ENCODE peak calls at places on chromosomes 6 and 20, in nine cellular contexts. F is BJ, U is H1, C is upper lobe of right lung, G is hepatocyte, J is HepG2, N is cardiac muscle cell, A is SK-N-SH, X is astrocyte. S is an unnamed sample.

GRCh38 chr6:88722691-88723090 is 240.7 kb downstream of the RNGTT start:
- DNase-seq in N (no peak), U (no peak), G (no peak), C (no peak), X (peak; percentile 37), A (no peak), F (no peak), J (no peak), S (no peak)

GRCh38 chr6:16472349-16473069 is 234.1 kb downstream of the GMPR start:
- DNase-seq in C (no peak), J (peak; percentile 35), G (no peak), N (peak; percentile 74), A (no peak), F (no peak), X (peak; percentile 61), U (no peak), S (peak; percentile 67)

GRCh38 chr6:34324738-34325444 is 67.6 kb downstream of the NUDT3 start:
- DNase-seq in C (no peak), G (peak; percentile 53), U (no peak), J (no peak), X (peak; percentile 51), N (peak; percentile 78), F (no peak), A (no peak), S (peak; percentile 41)

GRCh38 chr6:52221302-52221701 is 23.0 kb downstream of the IL17F start:
- DNase-seq in A (no peak), U (no peak), C (no peak), N (no peak), F (no peak), J (no peak), X (peak; percentile 8), G (no peak), S (no peak)

GRCh38 chr6:113476937-113477839 is 380.0 kb upstream of the MARCKS start:
- DNase-seq in F (no peak), G (no peak), J (no peak), C (no peak), N (no peak), U (no peak), X (peak; percentile 27), A (no peak), S (peak; percentile 58)

GRCh38 chr6:116290799-116291198 is 11.1 kb upstream of the TSPYL1 start:
- DNase-seq in G (no peak), X (no peak), A (no peak), N (no peak), J (no peak), F (no peak), C (no peak), U (no peak), S (no peak)

GRCh38 chr20:64069614-64070243 is 6.7 kb downstream of the TCEA2 start:
- DNase-seq in X (no peak), G (no peak), A (peak; percentile 89), J (peak; percentile 62), U (peak; percentile 89), C (no peak), F (no peak), N (peak; percentile 35), S (no peak)

GRCh38 chr6:158756126-158756525 is 63.0 kb downstream of the EZR start:
- DNase-seq in F (no peak), C (no peak), G (no peak), X (no peak), A (peak; percentile 52), U (no peak), J (no peak), N (no peak), S (peak; percentile 62)

GRCh38 chr20:35575958-35576357 is 34.1 kb downstream of the ERGIC3 start:
- DNase-seq in G (peak; percentile 66), A (no peak), X (no peak), U (no peak), C (peak; percentile 19), F (no peak), N (no peak), J (peak; percentile 62), S (peak; percentile 75)

DNA sequence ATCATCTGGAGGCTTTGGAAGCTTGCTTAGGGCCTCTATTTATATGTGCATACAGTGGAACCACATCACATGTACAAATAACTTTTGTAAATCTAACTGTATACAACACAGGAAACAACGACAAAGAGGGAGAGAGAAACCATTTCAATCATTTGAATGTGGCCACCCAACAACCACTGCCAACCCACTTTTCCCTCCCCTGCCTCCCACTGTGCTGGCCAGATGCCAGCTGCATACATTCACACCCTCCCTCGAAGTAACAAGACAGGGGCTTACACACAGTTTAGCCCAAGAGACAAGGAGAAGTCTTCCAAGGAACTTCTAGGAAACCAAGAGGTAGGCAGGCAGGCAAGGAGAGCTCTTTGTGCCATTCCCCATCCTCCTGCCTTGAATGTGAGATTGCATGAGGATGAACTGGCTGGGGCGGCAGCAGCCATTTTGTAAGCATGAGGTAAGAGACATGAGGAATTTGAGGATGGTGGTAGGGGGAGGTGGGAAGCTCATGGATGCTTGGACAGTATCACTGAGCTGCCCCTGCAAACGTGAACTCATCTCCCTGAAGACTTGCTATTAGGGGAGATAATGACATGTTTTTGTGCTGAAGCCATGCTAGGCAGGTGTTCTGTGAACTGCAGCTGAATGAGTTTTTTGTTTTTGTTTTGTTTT is 18.2 kb downstream of the BMP7 start:
- DNase-seq in A (no peak), J (no peak), G (no peak), C (no peak), U (no peak), F (no peak), N (no peak), X (no peak), S (no peak)
- TF ChIP-seq CTCF in A (no peak), J (no peak), G (no peak), C (no peak), U (no peak), F (no peak), N (no peak), X (no peak), S (no peak)

GRCh38 chr20:51710503-51710902 is 57.7 kb downstream of the ATP9A start:
- DNase-seq in C (no peak), F (no peak), N (no peak), J (no peak), G (no peak), U (no peak), X (no peak), A (no peak), S (no peak)
- H3K4me3 ChIP-seq in C (no peak overlapping the region), F (no peak overlapping the region), N (no peak overlapping the region), J (no peak overlapping the region), G (no peak overlapping the region), U (no peak overlapping the region), X (no peak overlapping the region), A (no peak overlapping the region), S (no peak overlapping the region)

GRCh38 chr6:7731289-7731688 is 5.4 kb downstream of the BMP6 start:
- DNase-seq in N (peak; percentile 15), G (no peak), C (no peak), F (no peak), A (no peak), J (no peak), U (no peak), X (no peak), S (no peak)

GRCh38 chr6:7728855-7729590 is 3.1 kb downstream of the BMP6 start:
- DNase-seq in X (no peak), G (no peak), A (no peak), F (no peak), C (no peak), N (peak; percentile 21), J (no peak), U (no peak), S (no peak)

GRCh38 chr6:7730411-7730810 is 4.5 kb downstream of the BMP6 start:
- DNase-seq in N (peak; percentile 39), C (no peak), J (no peak), X (no peak), A (no peak), F (no peak), U (no peak), G (no peak), S (no peak)

GRCh38 chr6:7730852-7731251 is 5.0 kb downstream of the BMP6 start:
- DNase-seq in N (peak; percentile 74), F (peak; percentile 46), X (peak; percentile 83), G (no peak), U (no peak), C (no peak), A (no peak), J (peak; percentile 39), S (peak; percentile 94)

DNA sequence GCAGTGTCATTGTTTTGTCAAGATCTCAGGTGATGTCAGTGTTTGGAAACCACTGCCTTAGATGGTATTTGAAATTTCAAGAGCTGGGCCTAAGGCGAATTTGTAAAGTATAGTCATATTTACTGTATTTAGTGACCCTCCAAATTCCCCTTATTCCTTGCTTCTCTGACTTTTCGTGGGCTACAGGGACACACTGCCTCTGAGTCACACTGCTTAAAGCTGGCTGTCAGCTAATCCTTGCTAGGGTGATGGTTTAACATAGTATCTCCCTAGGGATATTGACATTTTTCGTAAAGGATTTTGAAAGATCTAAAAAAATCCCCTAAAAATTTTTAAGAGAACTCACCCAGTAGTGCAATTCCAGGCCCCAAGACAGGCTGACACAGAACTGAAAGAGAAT is 4.1 kb downstream of the BMP6 start:
- DNase-seq in C (no peak), U (no peak), X (no peak), J (no peak), N (no peak), G (no peak), A (no peak), F (no peak), S (no peak)
- H3K27me3 ChIP-seq in C (peaks cover 44% of the 10 kb centered on the region), U (peaks cover 38% of the 10 kb centered on the region), X (peaks cover 21% of the 10 kb centered on the region), J (peaks cover 94% of the 10 kb centered on the region), N (peaks cover 96% of the 10 kb centered on the region), G (peaks cover 83% of the 10 kb centered on the region), A (peaks cover 40% of the 10 kb centered on the region), F (peaks cover 16% of the 10 kb centered on the region), S (peaks cover 16% of the 10 kb centered on the region)

GRCh38 chr20:57508381-57508780 is 16.6 kb downstream of the CTCFL start:
- DNase-seq in X (no peak), U (no peak), A (no peak), N (no peak), G (no peak), F (no peak), C (no peak), J (no peak), S (no peak)

GRCh38 chr20:57508831-57509230 is 16.1 kb downstream of the CTCFL start:
- DNase-seq in N (no peak), J (no peak), F (no peak), G (no peak), U (no peak), A (no peak), C (no peak), X (no peak), S (no peak)

GRCh38 chr20:57507477-57507876 is 17.5 kb downstream of the CTCFL start:
- DNase-seq in A (no peak), J (no peak), G (no peak), C (no peak), U (no peak), X (peak; percentile 38), F (no peak), N (peak; percentile 16), S (no peak)

GRCh38 chr20:57512432-57512831 is 12.5 kb downstream of the CTCFL start:
- DNase-seq in C (no peak), U (no peak), J (no peak), F (no peak), N (no peak), X (no peak), G (no peak), A (no peak), S (no peak)

DNA sequence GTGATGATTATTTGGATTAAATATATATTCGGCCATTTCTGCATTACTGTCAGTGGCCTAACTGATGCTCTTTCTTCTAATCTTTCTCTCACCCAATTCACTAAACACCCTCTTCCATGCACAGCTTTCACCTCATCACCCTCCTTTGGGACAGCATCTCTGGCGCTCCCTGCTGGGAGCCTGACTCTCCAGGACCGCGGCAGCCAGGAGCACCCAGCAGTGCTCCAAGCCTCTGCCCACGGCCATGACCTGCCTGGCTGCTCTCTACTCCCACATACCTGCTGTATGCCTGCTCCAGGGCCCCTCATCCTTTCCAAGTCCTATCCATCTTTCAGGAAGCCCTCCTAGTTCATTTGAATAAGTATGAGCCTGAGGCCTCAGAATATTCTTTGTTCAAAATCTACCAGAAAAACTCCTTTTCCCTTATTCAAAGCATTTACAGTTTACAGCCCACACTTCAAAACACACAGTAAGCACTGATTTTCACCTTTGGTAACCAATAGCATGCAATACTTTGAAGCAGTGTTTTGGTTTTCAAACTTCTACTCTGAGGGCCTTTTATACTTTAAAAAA is 15.2 kb downstream of the CTCFL start:
- DNase-seq in A (peak; percentile 56), X (no peak), G (no peak), C (no peak), N (peak; percentile 23), F (no peak), U (no peak), J (peak; percentile 35), S (peak; percentile 9)
- TF ChIP-seq CTCF in A (peak; percentile 49), X (peak; percentile 8), G (peak; percentile 25), C (peak; percentile 22), N (peak; percentile 53), F (peak; percentile 59), U (peak; percentile 30), J (peak; percentile 79), S (peak; percentile 69)